ENCODE peak calls at places on chromosomes 3 and 15, in six cellular contexts. V, Y, N, R, S and P are unnamed samples.

GRCh38 chr3:51391566-51392300 is 648 bp downstream of the RBM15B start:
- DNase-seq in V (no peak), N (no peak), Y (no peak), R (no peak), S (no peak), P (no peak)

GRCh38 chr15:62964251-62964650 is 78.3 kb upstream of the TPM1 start:
- DNase-seq in Y (no peak), V (no peak), N (peak), S (peak), R (no peak), P (no peak)

GRCh38 chr3:190972840-190973270 is 110.4 kb upstream of the GMNC start:
- DNase-seq in V (no peak), N (peak), R (no peak), S (peak), Y (no peak), P (no peak)

GRCh38 chr3:70943886-70944285 is 631.4 kb upstream of the MDFIC2 start:
- DNase-seq in V (no peak), S (no peak), N (peak), Y (no peak), R (no peak), P (no peak)

GRCh38 chr3:73848173-73848751 is 223.5 kb upstream of the PDZRN3 start:
- DNase-seq in V (no peak), R (peak), Y (no peak), N (peak), S (peak), P (no peak)

GRCh38 chr3:171805687-171806086 is 4.6 kb downstream of the PLD1 start:
- DNase-seq in V (no peak), R (no peak), N (no peak), S (no peak), Y (no peak), P (no peak)

GRCh38 chr15:53213336-53213735 is 423.2 kb upstream of the ONECUT1 start:
- DNase-seq in Y (no peak), N (no peak), S (no peak), R (no peak), V (no peak), P (no peak)

GRCh38 chr3:14424711-14425573 is 22.5 kb downstream of the SLC6A6 start:
- DNase-seq in R (no peak), N (no peak), Y (no peak), S (no peak), V (no peak), P (no peak)

GRCh38 chr3:72829701-72830100 is 18.5 kb downstream of the SHQ1 start:
- DNase-seq in V (no peak), N (no peak), Y (no peak), R (no peak), S (no peak), P (no peak)

GRCh38 chr3:3281024-3281423 is 101.5 kb upstream of the CRBN start:
- DNase-seq in V (no peak), S (no peak), N (no peak), Y (no peak), R (no peak), P (no peak)

GRCh38 chr3:135229018-135229495 is 434.0 kb downstream of the EPHB1 start:
- DNase-seq in S (no peak), Y (no peak), R (no peak), N (no peak), V (no peak), P (no peak)